ENCODE peak calls at places on chromosomes 11 and 22, in seven cellular contexts. One of them, this sample, is unnamed.

GRCh38 chr11:17343907-17344306 is 7.7 kb upstream of the NCR3LG1 start:
- DNase-seq in activated T-cell treated with anti-CD3 and anti-CD28 coated beads, Interleukin-2, amount 50 U/mL, for 72 hours: peak
- DNase-seq in naive thymus-derived CD8-positive, alpha-beta T cell: no peak
- DNase-seq in activated naive CD4-positive, alpha-beta T cell: no peak
- DNase-seq in T-helper 2 cell treated with Interferon-gamma antibody and Interleukin-4, amounts not matched to agents 5 μg/mL and 100 μg/mL, for 36 hours: peak
- DNase-seq in activated CD8-positive, alpha-beta memory T cell treated with anti-CD3 and anti-CD28 coated beads for 24 hours: no peak
- DNase-seq in CD4-positive, alpha-beta T cell: no peak
- DNase-seq in this sample: no peak

GRCh38 chr11:65560555-65561418 is 2.6 kb upstream of the LTBP3 start:
- DNase-seq in activated naive CD4-positive, alpha-beta T cell: no peak
- DNase-seq in CD4-positive, alpha-beta T cell: no peak
- DNase-seq in T-helper 2 cell treated with Interferon-gamma antibody and Interleukin-4, amounts not matched to agents 5 μg/mL and 100 μg/mL, for 36 hours: no peak
- DNase-seq in naive thymus-derived CD8-positive, alpha-beta T cell: no peak
- DNase-seq in activated CD8-positive, alpha-beta memory T cell treated with anti-CD3 and anti-CD28 coated beads for 24 hours: no peak
- DNase-seq in activated T-cell treated with anti-CD3 and anti-CD28 coated beads, Interleukin-2, amount 50 U/mL, for 72 hours: no peak
- DNase-seq in this sample: no peak

GRCh38 chr22:22431271-22432220 is 77.0 kb downstream of the ZNF280B start:
- DNase-seq in naive thymus-derived CD8-positive, alpha-beta T cell: peak
- DNase-seq in CD4-positive, alpha-beta T cell: peak
- DNase-seq in T-helper 2 cell treated with Interferon-gamma antibody and Interleukin-4, amounts not matched to agents 5 μg/mL and 100 μg/mL, for 36 hours: peak
- DNase-seq in activated naive CD4-positive, alpha-beta T cell: no peak
- DNase-seq in activated T-cell treated with anti-CD3 and anti-CD28 coated beads, Interleukin-2, amount 50 U/mL, for 72 hours: peak
- DNase-seq in activated CD8-positive, alpha-beta memory T cell treated with anti-CD3 and anti-CD28 coated beads for 24 hours: peak
- DNase-seq in this sample: peak

GRCh38 chr11:130427581-130428211 is 713 bp downstream of the ADAMTS8 start:
- DNase-seq in CD4-positive, alpha-beta T cell: no peak
- DNase-seq in T-helper 2 cell treated with Interferon-gamma antibody and Interleukin-4, amounts not matched to agents 5 μg/mL and 100 μg/mL, for 36 hours: no peak
- DNase-seq in activated naive CD4-positive, alpha-beta T cell: no peak
- DNase-seq in activated CD8-positive, alpha-beta memory T cell treated with anti-CD3 and anti-CD28 coated beads for 24 hours: no peak
- DNase-seq in activated T-cell treated with anti-CD3 and anti-CD28 coated beads, Interleukin-2, amount 50 U/mL, for 72 hours: peak
- DNase-seq in naive thymus-derived CD8-positive, alpha-beta T cell: no peak
- DNase-seq in this sample: no peak

GRCh38 chr11:35418282-35418846 is 994 bp downstream of the SLC1A2 start:
- DNase-seq in T-helper 2 cell treated with Interferon-gamma antibody and Interleukin-4, amounts not matched to agents 5 μg/mL and 100 μg/mL, for 36 hours: no peak
- DNase-seq in activated T-cell treated with anti-CD3 and anti-CD28 coated beads, Interleukin-2, amount 50 U/mL, for 72 hours: no peak
- DNase-seq in naive thymus-derived CD8-positive, alpha-beta T cell: no peak
- DNase-seq in CD4-positive, alpha-beta T cell: no peak
- DNase-seq in activated CD8-positive, alpha-beta memory T cell treated with anti-CD3 and anti-CD28 coated beads for 24 hours: no peak
- DNase-seq in activated naive CD4-positive, alpha-beta T cell: no peak
- DNase-seq in this sample: no peak

GRCh38 chr11:62137881-62138629 is 14.2 kb downstream of the INCENP start:
- DNase-seq in activated naive CD4-positive, alpha-beta T cell: no peak
- DNase-seq in activated CD8-positive, alpha-beta memory T cell treated with anti-CD3 and anti-CD28 coated beads for 24 hours: no peak
- DNase-seq in activated T-cell treated with anti-CD3 and anti-CD28 coated beads, Interleukin-2, amount 50 U/mL, for 72 hours: no peak
- DNase-seq in T-helper 2 cell treated with Interferon-gamma antibody and Interleukin-4, amounts not matched to agents 5 μg/mL and 100 μg/mL, for 36 hours: no peak
- DNase-seq in naive thymus-derived CD8-positive, alpha-beta T cell: no peak
- DNase-seq in CD4-positive, alpha-beta T cell: no peak
- DNase-seq in this sample: no peak

GRCh38 chr11:61766353-61766841 is 14.0 kb downstream of the MYRF start:
- DNase-seq in CD4-positive, alpha-beta T cell: no peak
- DNase-seq in activated CD8-positive, alpha-beta memory T cell treated with anti-CD3 and anti-CD28 coated beads for 24 hours: no peak
- DNase-seq in activated T-cell treated with anti-CD3 and anti-CD28 coated beads, Interleukin-2, amount 50 U/mL, for 72 hours: no peak
- DNase-seq in naive thymus-derived CD8-positive, alpha-beta T cell: no peak
- DNase-seq in T-helper 2 cell treated with Interferon-gamma antibody and Interleukin-4, amounts not matched to agents 5 μg/mL and 100 μg/mL, for 36 hours: no peak
- DNase-seq in activated naive CD4-positive, alpha-beta T cell: no peak
- DNase-seq in this sample: no peak

GRCh38 chr11:44811841-44812448 is 85.2 kb downstream of the TSPAN18 start:
- DNase-seq in activated T-cell treated with anti-CD3 and anti-CD28 coated beads, Interleukin-2, amount 50 U/mL, for 72 hours: no peak
- DNase-seq in naive thymus-derived CD8-positive, alpha-beta T cell: no peak
- DNase-seq in activated naive CD4-positive, alpha-beta T cell: no peak
- DNase-seq in activated CD8-positive, alpha-beta memory T cell treated with anti-CD3 and anti-CD28 coated beads for 24 hours: no peak
- DNase-seq in CD4-positive, alpha-beta T cell: no peak
- DNase-seq in T-helper 2 cell treated with Interferon-gamma antibody and Interleukin-4, amounts not matched to agents 5 μg/mL and 100 μg/mL, for 36 hours: no peak
- DNase-seq in this sample: no peak

GRCh38 chr11:43852057-43852636 is 28.5 kb upstream of the ALKBH3 start:
- DNase-seq in activated CD8-positive, alpha-beta memory T cell treated with anti-CD3 and anti-CD28 coated beads for 24 hours: peak
- DNase-seq in T-helper 2 cell treated with Interferon-gamma antibody and Interleukin-4, amounts not matched to agents 5 μg/mL and 100 μg/mL, for 36 hours: peak
- DNase-seq in naive thymus-derived CD8-positive, alpha-beta T cell: peak
- DNase-seq in CD4-positive, alpha-beta T cell: peak
- DNase-seq in activated T-cell treated with anti-CD3 and anti-CD28 coated beads, Interleukin-2, amount 50 U/mL, for 72 hours: peak
- DNase-seq in activated naive CD4-positive, alpha-beta T cell: no peak
- DNase-seq in this sample: no peak

GRCh38 chr11:124402326-124402922 is 3.6 kb upstream of the OR8B3 start:
- DNase-seq in T-helper 2 cell treated with Interferon-gamma antibody and Interleukin-4, amounts not matched to agents 5 μg/mL and 100 μg/mL, for 36 hours: peak
- DNase-seq in activated naive CD4-positive, alpha-beta T cell: no peak
- DNase-seq in activated T-cell treated with anti-CD3 and anti-CD28 coated beads, Interleukin-2, amount 50 U/mL, for 72 hours: peak
- DNase-seq in CD4-positive, alpha-beta T cell: peak
- DNase-seq in activated CD8-positive, alpha-beta memory T cell treated with anti-CD3 and anti-CD28 coated beads for 24 hours: no peak
- DNase-seq in naive thymus-derived CD8-positive, alpha-beta T cell: peak
- DNase-seq in this sample: peak

GRCh38 chr11:35488117-35488516 is 37.3 kb downstream of the PAMR1 start:
- DNase-seq in activated naive CD4-positive, alpha-beta T cell: no peak
- DNase-seq in naive thymus-derived CD8-positive, alpha-beta T cell: no peak
- DNase-seq in CD4-positive, alpha-beta T cell: no peak
- DNase-seq in activated T-cell treated with anti-CD3 and anti-CD28 coated beads, Interleukin-2, amount 50 U/mL, for 72 hours: no peak
- DNase-seq in activated CD8-positive, alpha-beta memory T cell treated with anti-CD3 and anti-CD28 coated beads for 24 hours: no peak
- DNase-seq in T-helper 2 cell treated with Interferon-gamma antibody and Interleukin-4, amounts not matched to agents 5 μg/mL and 100 μg/mL, for 36 hours: no peak
- DNase-seq in this sample: no peak

GRCh38 chr11:1763336-1763795 is 361 bp downstream of the CTSD start:
- DNase-seq in activated naive CD4-positive, alpha-beta T cell: no peak
- DNase-seq in naive thymus-derived CD8-positive, alpha-beta T cell: no peak
- DNase-seq in CD4-positive, alpha-beta T cell: no peak
- DNase-seq in activated CD8-positive, alpha-beta memory T cell treated with anti-CD3 and anti-CD28 coated beads for 24 hours: peak
- DNase-seq in activated T-cell treated with anti-CD3 and anti-CD28 coated beads, Interleukin-2, amount 50 U/mL, for 72 hours: peak
- DNase-seq in T-helper 2 cell treated with Interferon-gamma antibody and Interleukin-4, amounts not matched to agents 5 μg/mL and 100 μg/mL, for 36 hours: no peak
- DNase-seq in this sample: no peak

GRCh38 chr11:18332302-18332701 is 9.9 kb downstream of the GTF2H1 start:
- DNase-seq in naive thymus-derived CD8-positive, alpha-beta T cell: no peak
- DNase-seq in T-helper 2 cell treated with Interferon-gamma antibody and Interleukin-4, amounts not matched to agents 5 μg/mL and 100 μg/mL, for 36 hours: no peak
- DNase-seq in activated CD8-positive, alpha-beta memory T cell treated with anti-CD3 and anti-CD28 coated beads for 24 hours: no peak
- DNase-seq in activated T-cell treated with anti-CD3 and anti-CD28 coated beads, Interleukin-2, amount 50 U/mL, for 72 hours: no peak
- DNase-seq in CD4-positive, alpha-beta T cell: no peak
- DNase-seq in activated naive CD4-positive, alpha-beta T cell: no peak
- DNase-seq in this sample: peak

GRCh38 chr11:46252373-46252914 is 25.0 kb upstream of the CREB3L1 start:
- DNase-seq in naive thymus-derived CD8-positive, alpha-beta T cell: no peak
- DNase-seq in CD4-positive, alpha-beta T cell: no peak
- DNase-seq in activated naive CD4-positive, alpha-beta T cell: no peak
- DNase-seq in activated T-cell treated with anti-CD3 and anti-CD28 coated beads, Interleukin-2, amount 50 U/mL, for 72 hours: no peak
- DNase-seq in T-helper 2 cell treated with Interferon-gamma antibody and Interleukin-4, amounts not matched to agents 5 μg/mL and 100 μg/mL, for 36 hours: no peak
- DNase-seq in activated CD8-positive, alpha-beta memory T cell treated with anti-CD3 and anti-CD28 coated beads for 24 hours: no peak
- DNase-seq in this sample: no peak

GRCh38 chr11:15871904-15872303 is 484.4 kb downstream of the SOX6 start:
- DNase-seq in T-helper 2 cell treated with Interferon-gamma antibody and Interleukin-4, amounts not matched to agents 5 μg/mL and 100 μg/mL, for 36 hours: no peak
- DNase-seq in activated naive CD4-positive, alpha-beta T cell: no peak
- DNase-seq in activated T-cell treated with anti-CD3 and anti-CD28 coated beads, Interleukin-2, amount 50 U/mL, for 72 hours: no peak
- DNase-seq in naive thymus-derived CD8-positive, alpha-beta T cell: no peak
- DNase-seq in CD4-positive, alpha-beta T cell: no peak
- DNase-seq in activated CD8-positive, alpha-beta memory T cell treated with anti-CD3 and anti-CD28 coated beads for 24 hours: no peak
- DNase-seq in this sample: no peak

GRCh38 chr11:119339581-119340334 is 925 bp downstream of the C1QTNF5 start:
- DNase-seq in activated naive CD4-positive, alpha-beta T cell: no peak
- DNase-seq in activated T-cell treated with anti-CD3 and anti-CD28 coated beads, Interleukin-2, amount 50 U/mL, for 72 hours: peak
- DNase-seq in activated CD8-positive, alpha-beta memory T cell treated with anti-CD3 and anti-CD28 coated beads for 24 hours: no peak
- DNase-seq in T-helper 2 cell treated with Interferon-gamma antibody and Interleukin-4, amounts not matched to agents 5 μg/mL and 100 μg/mL, for 36 hours: peak
- DNase-seq in naive thymus-derived CD8-positive, alpha-beta T cell: no peak
- DNase-seq in CD4-positive, alpha-beta T cell: no peak
- DNase-seq in this sample: peak

GRCh38 chr11:2091112-2091746 is 48.0 kb downstream of the IGF2 start:
- DNase-seq in activated naive CD4-positive, alpha-beta T cell: no peak
- DNase-seq in CD4-positive, alpha-beta T cell: no peak
- DNase-seq in activated CD8-positive, alpha-beta memory T cell treated with anti-CD3 and anti-CD28 coated beads for 24 hours: no peak
- DNase-seq in activated T-cell treated with anti-CD3 and anti-CD28 coated beads, Interleukin-2, amount 50 U/mL, for 72 hours: no peak
- DNase-seq in naive thymus-derived CD8-positive, alpha-beta T cell: no peak
- DNase-seq in T-helper 2 cell treated with Interferon-gamma antibody and Interleukin-4, amounts not matched to agents 5 μg/mL and 100 μg/mL, for 36 hours: no peak
- DNase-seq in this sample: no peak

GRCh38 chr22:19527861-19528417 is 3.7 kb upstream of the CLDN5 start:
- DNase-seq in naive thymus-derived CD8-positive, alpha-beta T cell: no peak
- DNase-seq in T-helper 2 cell treated with Interferon-gamma antibody and Interleukin-4, amounts not matched to agents 5 μg/mL and 100 μg/mL, for 36 hours: no peak
- DNase-seq in CD4-positive, alpha-beta T cell: no peak
- DNase-seq in activated T-cell treated with anti-CD3 and anti-CD28 coated beads, Interleukin-2, amount 50 U/mL, for 72 hours: no peak
- DNase-seq in activated naive CD4-positive, alpha-beta T cell: no peak
- DNase-seq in activated CD8-positive, alpha-beta memory T cell treated with anti-CD3 and anti-CD28 coated beads for 24 hours: no peak
- DNase-seq in this sample: no peak

GRCh38 chr22:28230682-28231081 is 311.6 kb upstream of the PITPNB start:
- DNase-seq in activated naive CD4-positive, alpha-beta T cell: no peak
- DNase-seq in activated T-cell treated with anti-CD3 and anti-CD28 coated beads, Interleukin-2, amount 50 U/mL, for 72 hours: no peak
- DNase-seq in T-helper 2 cell treated with Interferon-gamma antibody and Interleukin-4, amounts not matched to agents 5 μg/mL and 100 μg/mL, for 36 hours: no peak
- DNase-seq in CD4-positive, alpha-beta T cell: no peak
- DNase-seq in activated CD8-positive, alpha-beta memory T cell treated with anti-CD3 and anti-CD28 coated beads for 24 hours: no peak
- DNase-seq in naive thymus-derived CD8-positive, alpha-beta T cell: no peak
- DNase-seq in this sample: no peak

GRCh38 chr22:24521791-24522245 is 26.7 kb downstream of the UPB1 start:
- DNase-seq in naive thymus-derived CD8-positive, alpha-beta T cell: no peak
- DNase-seq in CD4-positive, alpha-beta T cell: no peak
- DNase-seq in activated T-cell treated with anti-CD3 and anti-CD28 coated beads, Interleukin-2, amount 50 U/mL, for 72 hours: peak
- DNase-seq in activated naive CD4-positive, alpha-beta T cell: no peak
- DNase-seq in T-helper 2 cell treated with Interferon-gamma antibody and Interleukin-4, amounts not matched to agents 5 μg/mL and 100 μg/mL, for 36 hours: peak
- DNase-seq in activated CD8-positive, alpha-beta memory T cell treated with anti-CD3 and anti-CD28 coated beads for 24 hours: peak
- DNase-seq in this sample: peak

GRCh38 chr11:134132808-134133207 is 63.9 kb downstream of the JAM3 start:
- DNase-seq in naive thymus-derived CD8-positive, alpha-beta T cell: no peak
- DNase-seq in activated CD8-positive, alpha-beta memory T cell treated with anti-CD3 and anti-CD28 coated beads for 24 hours: no peak
- DNase-seq in activated T-cell treated with anti-CD3 and anti-CD28 coated beads, Interleukin-2, amount 50 U/mL, for 72 hours: no peak
- DNase-seq in CD4-positive, alpha-beta T cell: no peak
- DNase-seq in activated naive CD4-positive, alpha-beta T cell: no peak
- DNase-seq in T-helper 2 cell treated with Interferon-gamma antibody and Interleukin-4, amounts not matched to agents 5 μg/mL and 100 μg/mL, for 36 hours: no peak
- DNase-seq in this sample: no peak

GRCh38 chr11:66467756-66468155 is 1.1 kb downstream of the PELI3 start:
- DNase-seq in activated naive CD4-positive, alpha-beta T cell: no peak
- DNase-seq in activated T-cell treated with anti-CD3 and anti-CD28 coated beads, Interleukin-2, amount 50 U/mL, for 72 hours: no peak
- DNase-seq in T-helper 2 cell treated with Interferon-gamma antibody and Interleukin-4, amounts not matched to agents 5 μg/mL and 100 μg/mL, for 36 hours: no peak
- DNase-seq in activated CD8-positive, alpha-beta memory T cell treated with anti-CD3 and anti-CD28 coated beads for 24 hours: no peak
- DNase-seq in CD4-positive, alpha-beta T cell: no peak
- DNase-seq in naive thymus-derived CD8-positive, alpha-beta T cell: no peak
- DNase-seq in this sample: peak

GRCh38 chr11:42960521-42961088 is 351.2 kb upstream of the API5 start:
- DNase-seq in CD4-positive, alpha-beta T cell: no peak
- DNase-seq in activated naive CD4-positive, alpha-beta T cell: no peak
- DNase-seq in activated T-cell treated with anti-CD3 and anti-CD28 coated beads, Interleukin-2, amount 50 U/mL, for 72 hours: no peak
- DNase-seq in T-helper 2 cell treated with Interferon-gamma antibody and Interleukin-4, amounts not matched to agents 5 μg/mL and 100 μg/mL, for 36 hours: no peak
- DNase-seq in activated CD8-positive, alpha-beta memory T cell treated with anti-CD3 and anti-CD28 coated beads for 24 hours: no peak
- DNase-seq in naive thymus-derived CD8-positive, alpha-beta T cell: no peak
- DNase-seq in this sample: no peak

GRCh38 chr11:22792497-22792896 is 37.1 kb downstream of the SVIP start:
- DNase-seq in activated T-cell treated with anti-CD3 and anti-CD28 coated beads, Interleukin-2, amount 50 U/mL, for 72 hours: no peak
- DNase-seq in activated naive CD4-positive, alpha-beta T cell: no peak
- DNase-seq in T-helper 2 cell treated with Interferon-gamma antibody and Interleukin-4, amounts not matched to agents 5 μg/mL and 100 μg/mL, for 36 hours: no peak
- DNase-seq in CD4-positive, alpha-beta T cell: no peak
- DNase-seq in naive thymus-derived CD8-positive, alpha-beta T cell: no peak
- DNase-seq in activated CD8-positive, alpha-beta memory T cell treated with anti-CD3 and anti-CD28 coated beads for 24 hours: no peak
- DNase-seq in this sample: no peak

GRCh38 chr22:26597480-26597879 is 7.5 kb upstream of the TPST2 start:
- DNase-seq in CD4-positive, alpha-beta T cell: no peak
- DNase-seq in naive thymus-derived CD8-positive, alpha-beta T cell: no peak
- DNase-seq in activated T-cell treated with anti-CD3 and anti-CD28 coated beads, Interleukin-2, amount 50 U/mL, for 72 hours: no peak
- DNase-seq in T-helper 2 cell treated with Interferon-gamma antibody and Interleukin-4, amounts not matched to agents 5 μg/mL and 100 μg/mL, for 36 hours: no peak
- DNase-seq in activated naive CD4-positive, alpha-beta T cell: no peak
- DNase-seq in activated CD8-positive, alpha-beta memory T cell treated with anti-CD3 and anti-CD28 coated beads for 24 hours: no peak
- DNase-seq in this sample: no peak

GRCh38 chr22:44142421-44143116 is 38.2 kb upstream of the PARVG start:
- DNase-seq in activated CD8-positive, alpha-beta memory T cell treated with anti-CD3 and anti-CD28 coated beads for 24 hours: no peak
- DNase-seq in activated naive CD4-positive, alpha-beta T cell: no peak
- DNase-seq in naive thymus-derived CD8-positive, alpha-beta T cell: no peak
- DNase-seq in activated T-cell treated with anti-CD3 and anti-CD28 coated beads, Interleukin-2, amount 50 U/mL, for 72 hours: no peak
- DNase-seq in T-helper 2 cell treated with Interferon-gamma antibody and Interleukin-4, amounts not matched to agents 5 μg/mL and 100 μg/mL, for 36 hours: no peak
- DNase-seq in CD4-positive, alpha-beta T cell: no peak
- DNase-seq in this sample: no peak

GRCh38 chr22:25627271-25627848 is 62.9 kb downstream of the GRK3 start:
- DNase-seq in activated T-cell treated with anti-CD3 and anti-CD28 coated beads, Interleukin-2, amount 50 U/mL, for 72 hours: no peak
- DNase-seq in activated CD8-positive, alpha-beta memory T cell treated with anti-CD3 and anti-CD28 coated beads for 24 hours: no peak
- DNase-seq in T-helper 2 cell treated with Interferon-gamma antibody and Interleukin-4, amounts not matched to agents 5 μg/mL and 100 μg/mL, for 36 hours: no peak
- DNase-seq in CD4-positive, alpha-beta T cell: no peak
- DNase-seq in activated naive CD4-positive, alpha-beta T cell: no peak
- DNase-seq in naive thymus-derived CD8-positive, alpha-beta T cell: no peak
- DNase-seq in this sample: no peak

This sample was measured in CD4-positive, alpha-beta memory T cell.